ENCODE peak calls at places on chromosomes 13 and 19, in seven cellular contexts. One of them, this sample, is unnamed.

GRCh38 chr13:41960195-41960699 is 662 bp downstream of the VWA8 start:
- DNase-seq in uterus: no peak
- DNase-seq in transverse colon: peak; percentile 15
- DNase-seq in aorta: no peak
- DNase-seq in heart left ventricle: peak; percentile 40
- DNase-seq in thyroid gland: peak; percentile 12
- DNase-seq in CD4-positive, CD25-positive, alpha-beta regulatory T cell: no peak
- DNase-seq in this sample: no peak

GRCh38 chr13:48571121-48571901 is 38.4 kb upstream of the RCBTB2 start:
- DNase-seq in aorta: no peak
- DNase-seq in thyroid gland: peak; percentile 23
- DNase-seq in transverse colon: no peak
- DNase-seq in CD4-positive, CD25-positive, alpha-beta regulatory T cell: no peak
- DNase-seq in uterus: no peak
- DNase-seq in heart left ventricle: no peak
- DNase-seq in this sample: no peak

GRCh38 chr13:33355470-33355869 is 69.9 kb upstream of the STARD13 start:
- DNase-seq in transverse colon: no peak
- DNase-seq in aorta: no peak
- DNase-seq in heart left ventricle: no peak
- DNase-seq in CD4-positive, CD25-positive, alpha-beta regulatory T cell: no peak
- DNase-seq in uterus: no peak
- DNase-seq in thyroid gland: no peak
- DNase-seq in this sample: no peak

GRCh38 chr13:24348797-24349515 is 39.6 kb downstream of the C1QTNF9 start:
- DNase-seq in transverse colon: peak; percentile 82
- DNase-seq in heart left ventricle: no peak
- DNase-seq in aorta: no peak
- DNase-seq in uterus: no peak
- DNase-seq in thyroid gland: no peak
- DNase-seq in CD4-positive, CD25-positive, alpha-beta regulatory T cell: no peak
- DNase-seq in this sample: no peak

GRCh38 chr19:18208098-18208951 is 4.5 kb upstream of the RAB3A start:
- DNase-seq in transverse colon: peak; percentile 38
- DNase-seq in heart left ventricle: no peak
- DNase-seq in CD4-positive, CD25-positive, alpha-beta regulatory T cell: peak; percentile 50
- DNase-seq in aorta: peak; percentile 70
- DNase-seq in thyroid gland: no peak
- DNase-seq in uterus: peak; percentile 40
- DNase-seq in this sample: no peak

GRCh38 chr19:993361-993830 is 6.8 kb upstream of the GRIN3B start:
- DNase-seq in heart left ventricle: no peak
- DNase-seq in CD4-positive, CD25-positive, alpha-beta regulatory T cell: no peak
- DNase-seq in thyroid gland: no peak
- DNase-seq in transverse colon: no peak
- DNase-seq in uterus: no peak
- DNase-seq in aorta: no peak
- DNase-seq in this sample: no peak

GRCh38 chr13:105971312-105971711 is 564.1 kb downstream of the EFNB2 start:
- DNase-seq in transverse colon: no peak
- DNase-seq in aorta: no peak
- DNase-seq in thyroid gland: no peak
- DNase-seq in uterus: no peak
- DNase-seq in CD4-positive, CD25-positive, alpha-beta regulatory T cell: no peak
- DNase-seq in heart left ventricle: no peak
- DNase-seq in this sample: no peak

GRCh38 chr19:17332677-17333581 is 1.7 kb downstream of the ANO8 start:
- DNase-seq in heart left ventricle: no peak
- DNase-seq in thyroid gland: no peak
- DNase-seq in aorta: peak; percentile 52
- DNase-seq in transverse colon: no peak
- DNase-seq in uterus: no peak
- DNase-seq in CD4-positive, CD25-positive, alpha-beta regulatory T cell: no peak
- DNase-seq in this sample: no peak

GRCh38 chr19:29115181-29115580 is 97.8 kb downstream of the UQCRFS1 start:
- DNase-seq in transverse colon: no peak
- DNase-seq in thyroid gland: no peak
- DNase-seq in aorta: no peak
- DNase-seq in uterus: no peak
- DNase-seq in CD4-positive, CD25-positive, alpha-beta regulatory T cell: no peak
- DNase-seq in heart left ventricle: no peak
- DNase-seq in this sample: no peak

GRCh38 chr13:68535329-68535728 is 1305.2 kb upstream of the PCDH9 start:
- DNase-seq in transverse colon: no peak
- DNase-seq in heart left ventricle: no peak
- DNase-seq in CD4-positive, CD25-positive, alpha-beta regulatory T cell: no peak
- DNase-seq in uterus: no peak
- DNase-seq in aorta: no peak
- DNase-seq in thyroid gland: no peak
- DNase-seq in this sample: no peak

GRCh38 chr19:36748431-36749275 is 24.0 kb downstream of the ZNF850 start:
- DNase-seq in uterus: no peak
- DNase-seq in heart left ventricle: no peak
- DNase-seq in aorta: no peak
- DNase-seq in CD4-positive, CD25-positive, alpha-beta regulatory T cell: no peak
- DNase-seq in thyroid gland: no peak
- DNase-seq in transverse colon: no peak
- DNase-seq in this sample: no peak

GRCh38 chr19:22603518-22604440 is 30.3 kb upstream of the ZNF492 start:
- DNase-seq in thyroid gland: no peak
- DNase-seq in transverse colon: no peak
- DNase-seq in CD4-positive, CD25-positive, alpha-beta regulatory T cell: no peak
- DNase-seq in uterus: no peak
- DNase-seq in heart left ventricle: no peak
- DNase-seq in aorta: no peak
- DNase-seq in this sample: peak; percentile 62

GRCh38 chr13:66069570-66069969 is 1160.6 kb downstream of the PCDH9 start:
- DNase-seq in thyroid gland: no peak
- DNase-seq in heart left ventricle: no peak
- DNase-seq in aorta: no peak
- DNase-seq in uterus: no peak
- DNase-seq in transverse colon: no peak
- DNase-seq in CD4-positive, CD25-positive, alpha-beta regulatory T cell: no peak
- DNase-seq in this sample: no peak

GRCh38 chr13:29516880-29517279 is 78.6 kb downstream of the SLC7A1 start:
- DNase-seq in heart left ventricle: no peak
- DNase-seq in uterus: no peak
- DNase-seq in aorta: no peak
- DNase-seq in thyroid gland: no peak
- DNase-seq in CD4-positive, CD25-positive, alpha-beta regulatory T cell: no peak
- DNase-seq in transverse colon: no peak
- DNase-seq in this sample: no peak

GRCh38 chr13:29513981-29514719 is 81.3 kb downstream of the SLC7A1 start:
- DNase-seq in aorta: no peak
- DNase-seq in heart left ventricle: no peak
- DNase-seq in uterus: no peak
- DNase-seq in CD4-positive, CD25-positive, alpha-beta regulatory T cell: no peak
- DNase-seq in thyroid gland: no peak
- DNase-seq in transverse colon: no peak
- DNase-seq in this sample: no peak

GRCh38 chr13:29516012-29516411 is 79.5 kb downstream of the SLC7A1 start:
- DNase-seq in heart left ventricle: no peak
- DNase-seq in thyroid gland: no peak
- DNase-seq in aorta: no peak
- DNase-seq in CD4-positive, CD25-positive, alpha-beta regulatory T cell: no peak
- DNase-seq in uterus: no peak
- DNase-seq in transverse colon: no peak
- DNase-seq in this sample: no peak

GRCh38 chr13:29514720-29515310 is 80.7 kb downstream of the SLC7A1 start:
- DNase-seq in aorta: no peak
- DNase-seq in thyroid gland: no peak
- DNase-seq in transverse colon: no peak
- DNase-seq in CD4-positive, CD25-positive, alpha-beta regulatory T cell: no peak
- DNase-seq in heart left ventricle: no peak
- DNase-seq in uterus: no peak
- DNase-seq in this sample: no peak

GRCh38 chr13:29515372-29515771 is 80.1 kb downstream of the SLC7A1 start:
- DNase-seq in thyroid gland: no peak
- DNase-seq in CD4-positive, CD25-positive, alpha-beta regulatory T cell: no peak
- DNase-seq in transverse colon: no peak
- DNase-seq in aorta: no peak
- DNase-seq in uterus: no peak
- DNase-seq in heart left ventricle: no peak
- DNase-seq in this sample: no peak
- H3K27ac ChIP-seq in thyroid gland: no peak overlapping the region
- H3K27ac ChIP-seq in CD4-positive, CD25-positive, alpha-beta regulatory T cell: no peak overlapping the region
- H3K27ac ChIP-seq in transverse colon: no peak overlapping the region
- H3K27ac ChIP-seq in aorta: no peak overlapping the region
- H3K27ac ChIP-seq in uterus: no peak overlapping the region
- H3K27ac ChIP-seq in heart left ventricle: no peak overlapping the region
- H3K27ac ChIP-seq in this sample: no peak overlapping the region

GRCh38 chr19:43534811-43535761 is 2.1 kb downstream of the ZNF575 start:
- DNase-seq in transverse colon: peak; percentile 64
- DNase-seq in thyroid gland: peak; percentile 75
- DNase-seq in aorta: peak; percentile 80
- DNase-seq in uterus: peak; percentile 70
- DNase-seq in CD4-positive, CD25-positive, alpha-beta regulatory T cell: no peak
- DNase-seq in heart left ventricle: peak; percentile 79
- DNase-seq in this sample: no peak
- H3K27ac ChIP-seq in transverse colon: peak overlapping the region; percentile 98
- H3K27ac ChIP-seq in thyroid gland: peak overlapping the region; percentile 92
- H3K27ac ChIP-seq in aorta: peak overlapping the region; percentile 8
- H3K27ac ChIP-seq in uterus: peak overlapping the region; percentile 90
- H3K27ac ChIP-seq in CD4-positive, CD25-positive, alpha-beta regulatory T cell: peak overlapping the region; percentile 74
- H3K27ac ChIP-seq in heart left ventricle: peak overlapping the region; percentile 90
- H3K27ac ChIP-seq in this sample: peak overlapping the region; percentile 96

GRCh38 chr13:98582947-98583346 is 6.0 kb upstream of the STK24 start:
- DNase-seq in heart left ventricle: no peak
- DNase-seq in transverse colon: no peak
- DNase-seq in CD4-positive, CD25-positive, alpha-beta regulatory T cell: no peak
- DNase-seq in thyroid gland: no peak
- DNase-seq in uterus: no peak
- DNase-seq in aorta: no peak
- DNase-seq in this sample: no peak

GRCh38 chr13:98584668-98585397 is 7.9 kb upstream of the STK24 start:
- DNase-seq in uterus: no peak
- DNase-seq in CD4-positive, CD25-positive, alpha-beta regulatory T cell: no peak
- DNase-seq in thyroid gland: peak; percentile 20
- DNase-seq in transverse colon: no peak
- DNase-seq in heart left ventricle: no peak
- DNase-seq in aorta: no peak
- DNase-seq in this sample: no peak

GRCh38 chr13:98580420-98580819 is 3.5 kb upstream of the STK24 start:
- DNase-seq in uterus: no peak
- DNase-seq in heart left ventricle: no peak
- DNase-seq in thyroid gland: no peak
- DNase-seq in CD4-positive, CD25-positive, alpha-beta regulatory T cell: no peak
- DNase-seq in transverse colon: no peak
- DNase-seq in aorta: no peak
- DNase-seq in this sample: no peak

GRCh38 chr13:98581971-98582702 is 5.2 kb upstream of the STK24 start:
- DNase-seq in heart left ventricle: no peak
- DNase-seq in thyroid gland: peak; percentile 58
- DNase-seq in uterus: no peak
- DNase-seq in aorta: no peak
- DNase-seq in CD4-positive, CD25-positive, alpha-beta regulatory T cell: no peak
- DNase-seq in transverse colon: no peak
- DNase-seq in this sample: no peak

GRCh38 chr13:98581377-98581776 is 4.5 kb upstream of the STK24 start:
- DNase-seq in thyroid gland: no peak
- DNase-seq in aorta: no peak
- DNase-seq in CD4-positive, CD25-positive, alpha-beta regulatory T cell: no peak
- DNase-seq in transverse colon: no peak
- DNase-seq in heart left ventricle: no peak
- DNase-seq in uterus: no peak
- DNase-seq in this sample: no peak
- H3K27ac ChIP-seq in thyroid gland: peak overlapping the region; percentile 51
- H3K27ac ChIP-seq in aorta: no peak overlapping the region
- H3K27ac ChIP-seq in CD4-positive, CD25-positive, alpha-beta regulatory T cell: no peak overlapping the region
- H3K27ac ChIP-seq in transverse colon: peak overlapping the region; percentile 52
- H3K27ac ChIP-seq in heart left ventricle: no peak overlapping the region
- H3K27ac ChIP-seq in uterus: peak overlapping the region; percentile 38
- H3K27ac ChIP-seq in this sample: no peak overlapping the region

GRCh38 chr19:40588926-40589569 is 12.1 kb upstream of the LTBP4 start:
- DNase-seq in uterus: no peak
- DNase-seq in heart left ventricle: no peak
- DNase-seq in CD4-positive, CD25-positive, alpha-beta regulatory T cell: no peak
- DNase-seq in transverse colon: no peak
- DNase-seq in thyroid gland: no peak
- DNase-seq in aorta: no peak
- DNase-seq in this sample: no peak

GRCh38 chr19:40588110-40588854 is 11.6 kb downstream of the SHKBP1 start:
- DNase-seq in uterus: no peak
- DNase-seq in transverse colon: no peak
- DNase-seq in aorta: no peak
- DNase-seq in CD4-positive, CD25-positive, alpha-beta regulatory T cell: no peak
- DNase-seq in heart left ventricle: no peak
- DNase-seq in thyroid gland: no peak
- DNase-seq in this sample: no peak

GRCh38 chr19:40585677-40586422 is 9.2 kb downstream of the SHKBP1 start:
- DNase-seq in CD4-positive, CD25-positive, alpha-beta regulatory T cell: no peak
- DNase-seq in thyroid gland: no peak
- DNase-seq in uterus: no peak
- DNase-seq in aorta: no peak
- DNase-seq in heart left ventricle: no peak
- DNase-seq in transverse colon: no peak
- DNase-seq in this sample: no peak

GRCh38 chr19:40585241-40585640 is 8.6 kb downstream of the SHKBP1 start:
- DNase-seq in transverse colon: no peak
- DNase-seq in thyroid gland: no peak
- DNase-seq in heart left ventricle: no peak
- DNase-seq in uterus: no peak
- DNase-seq in CD4-positive, CD25-positive, alpha-beta regulatory T cell: no peak
- DNase-seq in aorta: no peak
- DNase-seq in this sample: no peak

DNA sequence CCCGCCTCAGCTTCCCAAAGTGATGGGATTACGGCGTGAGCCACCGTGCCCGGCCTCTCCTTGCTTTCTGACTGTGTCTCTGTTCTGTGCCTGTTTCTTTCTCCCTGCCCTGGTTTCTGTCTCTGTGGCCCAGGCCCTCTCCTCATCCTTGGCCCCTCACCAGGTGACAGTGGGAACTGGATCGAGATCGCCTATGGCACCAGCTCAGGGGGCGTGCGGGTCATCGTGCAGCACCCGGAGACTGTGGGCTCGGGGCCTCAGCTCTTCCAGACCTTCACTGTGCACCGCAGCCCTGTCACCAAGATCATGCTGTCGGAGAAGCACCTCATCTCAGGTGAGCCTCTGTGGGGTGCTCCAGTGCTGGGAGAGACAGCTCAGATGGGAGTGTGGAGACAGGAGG is 9.9 kb downstream of the SHKBP1 start:
- DNase-seq in transverse colon: no peak
- DNase-seq in thyroid gland: no peak
- DNase-seq in uterus: no peak
- DNase-seq in CD4-positive, CD25-positive, alpha-beta regulatory T cell: no peak
- DNase-seq in heart left ventricle: no peak
- DNase-seq in aorta: no peak
- DNase-seq in this sample: no peak
- H3K27ac ChIP-seq in transverse colon: no peak overlapping the region
- H3K27ac ChIP-seq in thyroid gland: no peak overlapping the region
- H3K27ac ChIP-seq in uterus: no peak overlapping the region
- H3K27ac ChIP-seq in CD4-positive, CD25-positive, alpha-beta regulatory T cell: no peak overlapping the region
- H3K27ac ChIP-seq in heart left ventricle: no peak overlapping the region
- H3K27ac ChIP-seq in aorta: no peak overlapping the region
- H3K27ac ChIP-seq in this sample: no peak overlapping the region

DNA sequence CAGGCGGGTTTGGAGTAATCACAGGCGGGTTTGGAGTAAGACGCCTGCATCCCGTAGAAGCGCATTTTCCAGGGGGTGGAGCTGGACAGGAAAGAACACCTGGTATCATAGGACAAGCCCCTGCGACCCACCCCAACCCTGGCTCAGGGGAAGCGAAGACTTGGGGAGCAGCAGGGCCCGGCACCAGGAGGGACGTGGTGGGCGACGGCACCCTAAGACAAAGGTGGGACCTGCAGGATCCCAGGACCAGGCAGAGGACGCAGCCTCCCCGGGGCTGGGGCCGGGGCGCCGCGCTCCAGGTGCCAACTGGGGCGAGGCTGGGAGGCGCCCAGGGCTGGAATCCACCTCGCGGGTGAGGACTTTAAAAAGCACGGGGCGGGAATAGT is 520 bp downstream of the ZNF600 start:
- DNase-seq in transverse colon: peak; percentile 24
- DNase-seq in heart left ventricle: peak; percentile 28
- DNase-seq in CD4-positive, CD25-positive, alpha-beta regulatory T cell: no peak
- DNase-seq in uterus: peak; percentile 15
- DNase-seq in thyroid gland: peak; percentile 20
- DNase-seq in aorta: no peak
- DNase-seq in this sample: no peak
- H3K27ac ChIP-seq in transverse colon: peak overlapping the region; percentile 82
- H3K27ac ChIP-seq in heart left ventricle: peak overlapping the region; percentile 51
- H3K27ac ChIP-seq in CD4-positive, CD25-positive, alpha-beta regulatory T cell: peak overlapping the region; percentile 66
- H3K27ac ChIP-seq in uterus: peak overlapping the region; percentile 82
- H3K27ac ChIP-seq in thyroid gland: peak overlapping the region; percentile 68
- H3K27ac ChIP-seq in aorta: no peak overlapping the region
- H3K27ac ChIP-seq in this sample: peak overlapping the region; percentile 69

This sample was measured in vagina.